ENCODE peak calls at places on chromosomes 12 and 14, in eight cellular contexts. Z is GM23248, K is pancreas, J is upper lobe of right lung, C is neural progenitor cell, Q is cardiac muscle cell, U is H1, F is uterus. G is an unnamed sample. For H3K4me1, the result is how much of the 10 kb centered on the place peaks cover.

GRCh38 chr14:68143341-68143807 is 323.8 kb downstream of the RAD51B start:
- DNase-seq in Z (peak), Q (peak), J (no peak), K (peak), C (no peak), F (peak), U (no peak), G (peak)

GRCh38 chr12:95102916-95103671 is 29.7 kb upstream of the NR2C1 start:
- DNase-seq in Q (peak), K (no peak), F (no peak), C (no peak), U (no peak), Z (peak), J (no peak), G (no peak)

GRCh38 chr12:102833687-102834435 is 83.2 kb downstream of the PAH start:
- DNase-seq in F (no peak), U (peak), K (no peak), J (no peak), Q (no peak), Z (peak), C (peak), G (no peak)

GRCh38 chr12:66978802-66979201 is 290.4 kb upstream of the CAND1 start:
- DNase-seq in K (no peak), C (no peak), F (no peak), Z (no peak), J (no peak), Q (no peak), U (no peak), G (no peak)

GRCh38 chr12:48629541-48629940 is 52.5 kb downstream of the KANSL2 start:
- DNase-seq in Q (no peak), K (no peak), Z (peak), F (no peak), C (no peak), J (no peak), U (no peak), G (no peak)

GRCh38 chr14:101077511-101078074 is 174.1 kb upstream of the RTL1 start:
- DNase-seq in K (no peak), J (peak), Z (peak), F (no peak), Q (peak), U (no peak), C (peak), G (no peak)

GRCh38 chr12:75120202-75120774 is 89.4 kb downstream of the KCNC2 start:
- DNase-seq in C (no peak), F (no peak), K (no peak), Z (no peak), J (no peak), U (no peak), Q (no peak), G (no peak)

GRCh38 chr14:64507376-64508156 is 3.0 kb downstream of the ZBTB1 start:
- DNase-seq in U (no peak), J (no peak), K (no peak), F (no peak), Q (peak), Z (peak), C (no peak), G (no peak)

GRCh38 chr14:46574236-46574970 is 77.2 kb downstream of the RPL10L start:
- DNase-seq in U (no peak), C (no peak), J (no peak), Q (peak), F (no peak), Z (no peak), K (no peak), G (no peak)

GRCh38 chr12:68904351-68904982 is 28.5 kb downstream of the CPM start:
- DNase-seq in Q (no peak), Z (peak), U (no peak), F (no peak), K (no peak), J (no peak), C (no peak), G (no peak)

GRCh38 chr14:64952598-64953309 is 10.2 kb upstream of the GPX2 start:
- DNase-seq in F (no peak), C (peak), Q (peak), J (no peak), Z (peak), K (no peak), U (no peak), G (no peak)

GRCh38 chr12:105930612-105931011 is 208.1 kb downstream of the NUAK1 start:
- DNase-seq in Q (peak), Z (no peak), F (no peak), J (no peak), K (no peak), C (no peak), U (no peak), G (no peak)

GRCh38 chr12:105933671-105934665 is 204.8 kb downstream of the NUAK1 start:
- DNase-seq in C (no peak), Z (peak), U (no peak), Q (peak), K (no peak), J (no peak), F (peak), G (peak)

GRCh38 chr12:105928436-105928835 is 210.3 kb downstream of the NUAK1 start:
- DNase-seq in J (no peak), F (no peak), C (no peak), Z (no peak), Q (no peak), K (peak), U (no peak), G (peak)

GRCh38 chr12:105931762-105932587 is 206.8 kb downstream of the NUAK1 start:
- DNase-seq in Z (no peak), Q (no peak), C (peak), J (no peak), K (no peak), U (no peak), F (no peak), G (no peak)

GRCh38 chr12:105931104-105931503 is 207.7 kb downstream of the NUAK1 start:
- DNase-seq in Z (no peak), K (no peak), F (no peak), C (no peak), U (no peak), Q (peak), J (no peak), G (no peak)
- H3K4me1 ChIP-seq in Z (under half), K (under half), F (under half), C (under half), U (under half), Q (under half), J (under half), G (under half)

GRCh38 chr14:76705214-76705613 is 56.1 kb upstream of the VASH1 start:
- DNase-seq in J (no peak), Q (no peak), U (peak), K (no peak), Z (no peak), F (no peak), C (no peak), G (no peak)
- H3K4me3 ChIP-seq in J (no peak), Q (no peak), U (no peak), K (no peak), Z (no peak), F (no peak), C (no peak), G (no peak)

GRCh38 chr12:120979220-120979861 is 998 bp downstream of the HNF1A start:
- DNase-seq in Z (no peak), Q (no peak), U (no peak), C (no peak), F (no peak), K (no peak), J (no peak), G (no peak)
- H3K27ac ChIP-seq in Z (no peak), Q (no peak), U (no peak), C (no peak), F (no peak), K (peak), J (no peak), G (peak)

DNA sequence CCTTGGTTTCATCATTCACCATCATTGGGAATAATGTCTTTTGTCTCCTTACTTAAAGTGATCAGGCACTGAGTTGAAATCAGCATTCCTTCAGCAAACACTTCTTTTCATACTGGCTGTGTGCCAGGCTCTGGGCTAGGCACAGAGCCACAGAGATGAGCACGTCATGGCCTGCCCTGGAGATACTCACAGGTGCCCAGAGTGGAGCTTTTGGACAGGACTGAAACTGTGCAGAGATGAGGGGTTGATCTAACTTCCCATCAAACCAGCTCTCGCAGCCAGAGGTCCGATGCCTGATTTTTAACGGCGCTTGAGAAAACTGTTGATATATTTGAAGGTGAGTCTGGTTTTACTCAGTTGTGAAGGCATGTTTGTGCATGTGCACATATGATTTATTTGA is 43.1 kb downstream of the CACNA1C start:
- DNase-seq in U (no peak), K (no peak), C (no peak), F (peak), Z (no peak), Q (no peak), J (peak), G (no peak)
- H3K4me1 ChIP-seq in U (under half), K (under half), C (under half), F (under half), Z (under half), Q (under half), J (under half), G (under half)

GRCh38 chr12:116552750-116553383 is 6.3 kb upstream of the MAP1LC3B2 start:
- DNase-seq in J (no peak), Z (no peak), Q (no peak), C (no peak), U (no peak), K (no peak), F (no peak), G (no peak)
- H3K4me3 ChIP-seq in J (no peak), Z (no peak), Q (no peak), C (no peak), U (no peak), K (no peak), F (no peak), G (no peak)

GRCh38 chr14:74566174-74567125 is 45.6 kb downstream of the LTBP2 start:
- DNase-seq in Z (peak), U (no peak), K (no peak), F (no peak), J (no peak), Q (no peak), C (no peak), G (no peak)
- H3K27ac ChIP-seq in Z (peak), U (no peak), K (no peak), F (peak), J (peak), Q (no peak), C (no peak), G (no peak)

DNA sequence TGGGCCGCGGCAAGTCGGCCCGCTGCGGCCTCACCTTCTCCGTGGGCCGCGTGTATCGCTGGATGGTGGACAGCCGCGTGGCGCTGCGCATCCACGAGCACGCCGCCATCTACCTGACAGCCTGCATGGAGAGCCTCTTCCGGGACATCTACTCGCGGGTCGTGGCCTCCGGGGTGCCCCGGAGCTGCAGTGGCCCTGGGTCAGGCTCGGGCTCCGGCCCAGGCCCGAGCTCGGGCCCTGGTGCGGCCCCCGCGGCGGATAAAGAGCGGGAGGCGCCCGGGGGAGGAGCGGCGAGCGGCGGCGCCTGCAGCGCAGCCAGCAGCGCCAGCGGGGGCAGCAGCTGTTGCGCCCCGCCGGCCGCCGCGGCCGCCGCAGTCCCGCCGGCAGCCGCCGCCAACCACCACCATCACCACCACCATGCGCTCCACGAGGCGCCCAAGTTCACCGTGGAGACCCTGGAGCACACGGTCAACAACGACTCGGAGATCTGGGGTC is 226.2 kb upstream of the CRY1 start:
- DNase-seq in J (no peak), C (peak), F (no peak), K (no peak), U (no peak), Q (no peak), Z (peak), G (no peak)
- H3K4me1 ChIP-seq in J (under half), C (under half), F (under half), K (under half), U (under half), Q (under half), Z (under half), G (under half)

GRCh38 chr12:25054076-25054782 is 105.3 kb upstream of the BCAT1 start:
- DNase-seq in Z (no peak), K (no peak), C (no peak), F (no peak), J (no peak), U (no peak), Q (no peak), G (no peak)
- H3K4me3 ChIP-seq in Z (no peak), K (peak), C (no peak), F (no peak), J (peak), U (no peak), Q (no peak), G (peak)

GRCh38 chr12:12999959-13000615 is at the start of gene HEBP1:
- DNase-seq in K (peak), U (peak), Q (peak), J (peak), F (peak), C (peak), Z (peak), G (peak)

GRCh38 chr12:13000616-13000934 is 510 bp upstream of the HEBP1 start:
- DNase-seq in Z (peak), J (peak), Q (no peak), F (no peak), U (no peak), C (peak), K (no peak), G (no peak)

GRCh38 chr12:13000935-13001724 is 1.1 kb upstream of the HEBP1 start:
- DNase-seq in C (peak), Q (peak), U (peak), J (peak), F (peak), K (peak), Z (peak), G (peak)

GRCh38 chr12:13002301-13003097 is 2.4 kb upstream of the HEBP1 start:
- DNase-seq in F (no peak), C (no peak), J (no peak), U (no peak), Z (peak), Q (no peak), K (no peak), G (no peak)

GRCh38 chr12:13001725-13002040 is 1.6 kb upstream of the HEBP1 start:
- DNase-seq in U (no peak), F (no peak), C (no peak), Z (no peak), K (no peak), Q (no peak), J (no peak), G (no peak)
- H3K27ac ChIP-seq in U (peak), F (peak), C (no peak), Z (peak), K (peak), Q (no peak), J (peak), G (no peak)

GRCh38 chr14:99258341-99258781 is 13.6 kb downstream of the BCL11B start:
- DNase-seq in F (no peak), Z (no peak), C (no peak), U (no peak), K (no peak), J (no peak), Q (no peak), G (no peak)

GRCh38 chr14:99258884-99259283 is 13.1 kb downstream of the BCL11B start:
- DNase-seq in Q (no peak), Z (no peak), K (no peak), C (no peak), J (no peak), U (no peak), F (no peak), G (no peak)

GRCh38 chr14:99260652-99261551 is 11.1 kb downstream of the BCL11B start:
- DNase-seq in K (no peak), C (peak), Z (no peak), U (no peak), Q (no peak), F (no peak), J (no peak), G (no peak)

GRCh38 chr14:99260116-99260515 is 11.9 kb downstream of the BCL11B start:
- DNase-seq in U (no peak), J (no peak), Z (no peak), K (no peak), Q (no peak), C (no peak), F (no peak), G (no peak)

DNA sequence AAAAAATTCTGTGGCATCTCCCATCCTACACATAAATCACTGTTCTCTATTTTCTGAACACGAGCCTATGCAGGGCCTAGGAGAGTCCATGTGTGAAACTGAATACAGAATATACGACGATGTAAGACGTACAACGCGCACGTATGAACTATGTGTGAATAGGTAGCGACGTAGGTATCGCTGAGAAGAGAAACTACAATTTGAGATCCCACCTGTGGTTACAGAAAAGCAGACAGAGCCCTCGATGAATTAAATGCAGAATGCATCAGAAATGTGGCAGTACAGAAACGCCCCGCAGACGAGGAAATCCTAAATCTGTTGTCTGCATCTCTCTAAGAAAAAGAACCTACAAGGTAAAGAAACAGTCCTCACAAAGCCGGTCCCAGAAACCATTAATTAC is 12.7 kb downstream of the BCL11B start:
- DNase-seq in Q (no peak), C (no peak), J (no peak), Z (no peak), K (no peak), U (no peak), F (no peak), G (no peak)
- H3K4me1 ChIP-seq in Q (under half), C (under half), J (under half), Z (under half), K (under half), U (under half), F (under half), G (under half)

G was measured in kidney.